ENCODE peak calls at places on chromosome 1, in five cellular contexts. One of them, this sample, is unnamed.

GRCh38 chr1:84253891-84254290 is 47.6 kb upstream of the SAMD13 start:
- DNase-seq in neural progenitor cell: no peak
- DNase-seq in SK-N-SH: no peak
- DNase-seq in IMR-90: peak; percentile 97
- DNase-seq in PC-3: peak; percentile 98
- DNase-seq in this sample: peak; percentile 95

GRCh38 chr1:174963547-174964125 is 36.1 kb upstream of the CACYBP start:
- DNase-seq in IMR-90: no peak
- DNase-seq in PC-3: peak; percentile 52
- DNase-seq in SK-N-SH: no peak
- DNase-seq in neural progenitor cell: no peak
- DNase-seq in this sample: no peak

GRCh38 chr1:9228589-9228988 is 6.0 kb upstream of the H6PD start:
- DNase-seq in IMR-90: peak; percentile 62
- DNase-seq in SK-N-SH: no peak
- DNase-seq in neural progenitor cell: no peak
- DNase-seq in PC-3: peak; percentile 31
- DNase-seq in this sample: no peak

GRCh38 chr1:1217621-1218523 is 3.9 kb upstream of the TNFRSF4 start:
- DNase-seq in PC-3: peak; percentile 53
- DNase-seq in IMR-90: no peak
- DNase-seq in neural progenitor cell: no peak
- DNase-seq in SK-N-SH: no peak
- DNase-seq in this sample: no peak

GRCh38 chr1:86788300-86789206 is 84.2 kb downstream of the SH3GLB1 start:
- DNase-seq in PC-3: peak; percentile 79
- DNase-seq in IMR-90: peak; percentile 86
- DNase-seq in SK-N-SH: no peak
- DNase-seq in neural progenitor cell: no peak
- DNase-seq in this sample: peak; percentile 74

GRCh38 chr1:116997666-116998065 is 3.9 kb upstream of the CD101 start:
- DNase-seq in neural progenitor cell: no peak
- DNase-seq in PC-3: no peak
- DNase-seq in SK-N-SH: no peak
- DNase-seq in IMR-90: no peak
- DNase-seq in this sample: peak; percentile 29

GRCh38 chr1:7430646-7431045 is 340.4 kb upstream of the VAMP3 start:
- DNase-seq in IMR-90: no peak
- DNase-seq in neural progenitor cell: no peak
- DNase-seq in PC-3: no peak
- DNase-seq in SK-N-SH: no peak
- DNase-seq in this sample: peak; percentile 10

GRCh38 chr1:9721606-9722377 is 70.3 kb downstream of the PIK3CD start:
- DNase-seq in IMR-90: no peak
- DNase-seq in neural progenitor cell: peak; percentile 77
- DNase-seq in PC-3: peak; percentile 32
- DNase-seq in SK-N-SH: peak; percentile 87
- DNase-seq in this sample: peak; percentile 30

GRCh38 chr1:60390593-60391282 is 317.2 kb upstream of the C1orf87 start:
- DNase-seq in IMR-90: no peak
- DNase-seq in SK-N-SH: no peak
- DNase-seq in neural progenitor cell: no peak
- DNase-seq in PC-3: no peak
- DNase-seq in this sample: no peak

GRCh38 chr1:185795181-185795580 is 61.0 kb downstream of the HMCN1 start:
- DNase-seq in SK-N-SH: no peak
- DNase-seq in IMR-90: peak; percentile 81
- DNase-seq in neural progenitor cell: no peak
- DNase-seq in PC-3: no peak
- DNase-seq in this sample: peak; percentile 76

GRCh38 chr1:219752645-219753044 is 139.7 kb upstream of the ZC3H11B start:
- DNase-seq in IMR-90: no peak
- DNase-seq in SK-N-SH: no peak
- DNase-seq in PC-3: no peak
- DNase-seq in neural progenitor cell: no peak
- DNase-seq in this sample: no peak

GRCh38 chr1:173255214-173255813 is 48.2 kb upstream of the TNFSF4 start:
- DNase-seq in neural progenitor cell: peak; percentile 45
- DNase-seq in IMR-90: peak; percentile 61
- DNase-seq in PC-3: peak; percentile 90
- DNase-seq in SK-N-SH: peak; percentile 41
- DNase-seq in this sample: peak; percentile 58

GRCh38 chr1:109246141-109246551 is 3.2 kb upstream of the CELSR2 start:
- DNase-seq in IMR-90: no peak
- DNase-seq in SK-N-SH: no peak
- DNase-seq in neural progenitor cell: no peak
- DNase-seq in PC-3: no peak
- DNase-seq in this sample: no peak

GRCh38 chr1:16918371-16918770 is 3.4 kb upstream of the CROCC start:
- DNase-seq in IMR-90: no peak
- DNase-seq in PC-3: no peak
- DNase-seq in neural progenitor cell: no peak
- DNase-seq in SK-N-SH: peak; percentile 2
- DNase-seq in this sample: no peak

GRCh38 chr1:157077394-157077793 is 22.2 kb downstream of the ETV3L start:
- DNase-seq in IMR-90: no peak
- DNase-seq in SK-N-SH: no peak
- DNase-seq in neural progenitor cell: no peak
- DNase-seq in PC-3: no peak
- DNase-seq in this sample: no peak

GRCh38 chr1:6646499-6647148 is 22.0 kb downstream of the THAP3 start:
- DNase-seq in PC-3: peak; percentile 68
- DNase-seq in IMR-90: peak; percentile 54
- DNase-seq in SK-N-SH: peak; percentile 66
- DNase-seq in neural progenitor cell: peak; percentile 64
- DNase-seq in this sample: peak; percentile 74

GRCh38 chr1:226952121-226952441 is 12.0 kb downstream of the COQ8A start:
- DNase-seq in PC-3: no peak
- DNase-seq in IMR-90: no peak
- DNase-seq in SK-N-SH: no peak
- DNase-seq in neural progenitor cell: no peak
- DNase-seq in this sample: no peak

GRCh38 chr1:8384577-8384976 is 66.7 kb downstream of the SLC45A1 start:
- DNase-seq in IMR-90: no peak
- DNase-seq in SK-N-SH: no peak
- DNase-seq in neural progenitor cell: no peak
- DNase-seq in PC-3: no peak
- DNase-seq in this sample: peak; percentile 44

GRCh38 chr1:200659269-200659668 is 10.4 kb downstream of the DDX59 start:
- DNase-seq in neural progenitor cell: no peak
- DNase-seq in IMR-90: peak; percentile 32
- DNase-seq in SK-N-SH: no peak
- DNase-seq in PC-3: peak; percentile 98
- DNase-seq in this sample: peak; percentile 36

GRCh38 chr1:15735304-15736034 is 589 bp upstream of the SLC25A34 start:
- DNase-seq in IMR-90: no peak
- DNase-seq in neural progenitor cell: no peak
- DNase-seq in PC-3: no peak
- DNase-seq in SK-N-SH: no peak
- DNase-seq in this sample: no peak

GRCh38 chr1:59028052-59028451 is 244.2 kb upstream of the JUN start:
- DNase-seq in neural progenitor cell: no peak
- DNase-seq in IMR-90: no peak
- DNase-seq in SK-N-SH: no peak
- DNase-seq in PC-3: no peak
- DNase-seq in this sample: no peak

GRCh38 chr1:171126504-171126903 is 35.8 kb downstream of the FMO3 start:
- DNase-seq in PC-3: no peak
- DNase-seq in SK-N-SH: no peak
- DNase-seq in IMR-90: no peak
- DNase-seq in neural progenitor cell: no peak
- DNase-seq in this sample: no peak

GRCh38 chr1:156812293-156812990 is 4.2 kb downstream of the SH2D2A start:
- DNase-seq in PC-3: peak; percentile 30
- DNase-seq in SK-N-SH: no peak
- DNase-seq in IMR-90: no peak
- DNase-seq in neural progenitor cell: no peak
- DNase-seq in this sample: peak; percentile 50

GRCh38 chr1:231935856-231936255 is 309.3 kb downstream of the DISC1 start:
- DNase-seq in IMR-90: no peak
- DNase-seq in PC-3: no peak
- DNase-seq in neural progenitor cell: no peak
- DNase-seq in SK-N-SH: no peak
- DNase-seq in this sample: no peak

GRCh38 chr1:60950431-60951068 is 131.8 kb upstream of the NFIA start:
- DNase-seq in IMR-90: no peak
- DNase-seq in neural progenitor cell: peak; percentile 12
- DNase-seq in SK-N-SH: no peak
- DNase-seq in PC-3: no peak
- DNase-seq in this sample: peak; percentile 30

GRCh38 chr1:234611153-234611798 is 1.3 kb upstream of the IRF2BP2 start:
- DNase-seq in SK-N-SH: peak; percentile 38
- DNase-seq in IMR-90: peak; percentile 83
- DNase-seq in neural progenitor cell: peak; percentile 92
- DNase-seq in PC-3: peak; percentile 76
- DNase-seq in this sample: peak; percentile 89

GRCh38 chr1:19342894-19343616 is 30.9 kb downstream of the SLC66A1 start:
- DNase-seq in PC-3: no peak
- DNase-seq in neural progenitor cell: no peak
- DNase-seq in SK-N-SH: no peak
- DNase-seq in IMR-90: no peak
- DNase-seq in this sample: no peak

GRCh38 chr1:46539968-46540367 is 11.5 kb downstream of the KNCN start:
- DNase-seq in neural progenitor cell: no peak
- DNase-seq in PC-3: peak; percentile 76
- DNase-seq in SK-N-SH: no peak
- DNase-seq in IMR-90: peak; percentile 77
- DNase-seq in this sample: peak; percentile 96

GRCh38 chr1:53654216-53655210 is 84.5 kb downstream of the GLIS1 start:
- DNase-seq in neural progenitor cell: no peak
- DNase-seq in SK-N-SH: no peak
- DNase-seq in IMR-90: peak; percentile 93
- DNase-seq in PC-3: no peak
- DNase-seq in this sample: peak; percentile 71

GRCh38 chr1:209080170-209080781 is 503.2 kb upstream of the CAMK1G start:
- DNase-seq in IMR-90: no peak
- DNase-seq in PC-3: peak; percentile 77
- DNase-seq in SK-N-SH: no peak
- DNase-seq in neural progenitor cell: no peak
- DNase-seq in this sample: peak; percentile 40

GRCh38 chr1:94081566-94082344 is 39.2 kb downstream of the ABCA4 start:
- DNase-seq in IMR-90: peak; percentile 91
- DNase-seq in PC-3: peak; percentile 86
- DNase-seq in SK-N-SH: no peak
- DNase-seq in neural progenitor cell: no peak
- DNase-seq in this sample: peak; percentile 93

GRCh38 chr1:46673749-46674182 is 2.1 kb downstream of the TEX38 start:
- DNase-seq in PC-3: peak; percentile 72
- DNase-seq in SK-N-SH: no peak
- DNase-seq in neural progenitor cell: no peak
- DNase-seq in IMR-90: peak; percentile 76
- DNase-seq in this sample: peak; percentile 62

GRCh38 chr1:70333245-70333644 is 21.3 kb downstream of the ANKRD13C start:
- DNase-seq in neural progenitor cell: no peak
- DNase-seq in IMR-90: no peak
- DNase-seq in SK-N-SH: no peak
- DNase-seq in PC-3: no peak
- DNase-seq in this sample: no peak

GRCh38 chr1:70324683-70325082 is 29.8 kb downstream of the ANKRD13C start:
- DNase-seq in PC-3: peak; percentile 71
- DNase-seq in neural progenitor cell: no peak
- DNase-seq in IMR-90: no peak
- DNase-seq in SK-N-SH: no peak
- DNase-seq in this sample: no peak

GRCh38 chr1:70331962-70332361 is 22.6 kb downstream of the ANKRD13C start:
- DNase-seq in PC-3: peak; percentile 76
- DNase-seq in IMR-90: no peak
- DNase-seq in SK-N-SH: no peak
- DNase-seq in neural progenitor cell: no peak
- DNase-seq in this sample: peak; percentile 15

GRCh38 chr1:70327306-70328076 is 27.0 kb downstream of the ANKRD13C start:
- DNase-seq in PC-3: peak; percentile 91
- DNase-seq in neural progenitor cell: no peak
- DNase-seq in IMR-90: peak; percentile 16
- DNase-seq in SK-N-SH: no peak
- DNase-seq in this sample: peak; percentile 35
- H3K4me2 ChIP-seq in PC-3: peak overlapping the region; percentile 87
- H3K4me2 ChIP-seq in neural progenitor cell: no peak overlapping the region
- H3K4me2 ChIP-seq in IMR-90: no peak overlapping the region
- H3K4me2 ChIP-seq in SK-N-SH: no peak overlapping the region
- H3K4me2 ChIP-seq in this sample: no peak overlapping the region

GRCh38 chr1:225645194-225645593 is 7.7 kb downstream of the ENAH start:
- DNase-seq in IMR-90: no peak
- DNase-seq in SK-N-SH: no peak
- DNase-seq in PC-3: no peak
- DNase-seq in neural progenitor cell: no peak
- DNase-seq in this sample: no peak
- H4K20me1 ChIP-seq in IMR-90: peaks cover 77% of the 10 kb centered on the region
- H4K20me1 ChIP-seq in SK-N-SH: peaks cover 90% of the 10 kb centered on the region
- H4K20me1 ChIP-seq in PC-3: peaks cover 35% of the 10 kb centered on the region
- H4K20me1 ChIP-seq in neural progenitor cell: peaks cover 58% of the 10 kb centered on the region
- H4K20me1 ChIP-seq in this sample: peaks cover 4% of the 10 kb centered on the region

DNA sequence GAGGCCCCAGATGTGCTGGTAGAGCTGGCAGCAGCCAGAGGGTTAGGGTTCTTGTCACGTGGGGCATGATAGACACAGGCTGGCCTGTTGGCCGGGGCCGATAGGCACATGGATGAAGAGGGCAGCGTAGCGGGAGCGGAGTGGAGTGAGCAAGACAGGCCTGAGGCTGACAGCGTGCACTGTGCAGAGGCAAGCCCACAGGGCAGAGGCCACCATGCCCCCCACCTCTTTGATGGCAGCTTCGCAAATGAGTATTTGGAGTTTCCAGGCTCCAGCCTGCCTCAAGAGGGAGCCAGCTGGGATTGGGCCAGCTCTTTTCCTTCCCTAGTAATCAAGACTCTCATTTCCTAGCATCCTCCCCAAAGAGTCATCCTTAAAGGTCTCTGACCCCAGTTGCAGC is 43.5 kb downstream of the TMCC2 start:
- DNase-seq in PC-3: peak; percentile 35
- DNase-seq in neural progenitor cell: no peak
- DNase-seq in SK-N-SH: no peak
- DNase-seq in IMR-90: peak; percentile 64
- DNase-seq in this sample: peak; percentile 57
- H3K27ac ChIP-seq in PC-3: peak overlapping the region; percentile 54
- H3K27ac ChIP-seq in neural progenitor cell: no peak overlapping the region
- H3K27ac ChIP-seq in SK-N-SH: no peak overlapping the region
- H3K27ac ChIP-seq in IMR-90: no peak overlapping the region
- H3K27ac ChIP-seq in this sample: no peak overlapping the region

DNA sequence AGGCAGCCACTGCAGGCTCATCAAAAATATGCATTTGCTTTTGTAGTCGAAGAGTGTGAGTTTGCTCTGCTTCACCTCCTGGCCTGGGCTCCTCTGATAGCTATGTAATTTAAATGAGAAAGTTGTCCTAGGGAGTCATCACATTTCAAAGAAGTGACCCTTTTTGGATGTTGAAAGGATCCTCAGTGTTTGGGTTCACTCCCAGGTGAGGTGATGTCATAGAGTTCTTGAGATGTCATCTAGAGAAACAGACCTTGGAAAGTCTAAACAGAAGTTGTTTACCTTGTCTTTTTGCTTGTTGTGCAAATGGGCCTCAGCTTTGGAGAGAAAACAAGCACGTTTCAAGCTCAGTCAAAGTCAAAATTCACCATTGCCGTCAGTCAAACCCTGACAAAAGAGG is 92.0 kb upstream of the BARHL2 start:
- DNase-seq in SK-N-SH: no peak
- DNase-seq in IMR-90: no peak
- DNase-seq in PC-3: no peak
- DNase-seq in neural progenitor cell: no peak
- DNase-seq in this sample: no peak
- H3K4me2 ChIP-seq in SK-N-SH: no peak overlapping the region
- H3K4me2 ChIP-seq in IMR-90: no peak overlapping the region
- H3K4me2 ChIP-seq in PC-3: no peak overlapping the region
- H3K4me2 ChIP-seq in neural progenitor cell: no peak overlapping the region
- H3K4me2 ChIP-seq in this sample: no peak overlapping the region

This sample was measured in GM23248.